ENCODE peak calls at places on chromosomes 7 and 10, in six cellular contexts. D is right lobe of liver; S is left ventricle myocardium inferior; M is SK-N-SH; G is HL-60; O is CD4-positive, alpha-beta memory T cell. R is an unnamed sample.

GRCh38 chr10:69839696-69840345 is 38.1 kb downstream of the COL13A1 start:
- DNase-seq in S (no peak), O (no peak), G (no peak), D (no peak), M (peak; percentile 40), R (no peak)

GRCh38 chr10:112307631-112308502 is 24.7 kb downstream of the TECTB start:
- DNase-seq in O (peak; percentile 14), M (peak; percentile 66), S (no peak), D (peak; percentile 76), G (no peak), R (no peak)

GRCh38 chr10:101011517-101012423 is 12.2 kb downstream of the LZTS2 start:
- DNase-seq in D (no peak), O (no peak), M (peak; percentile 58), G (no peak), S (no peak), R (no peak)

GRCh38 chr7:145665499-145666258 is 450.9 kb upstream of the CNTNAP2 start:
- DNase-seq in D (no peak), O (no peak), M (no peak), G (no peak), S (no peak), R (no peak)

GRCh38 chr7:95822717-95823116 is 50.4 kb downstream of the DYNC1I1 start:
- DNase-seq in D (no peak), S (no peak), O (no peak), G (no peak), M (no peak), R (no peak)

GRCh38 chr10:50928190-50928552 is 42.7 kb upstream of the A1CF start:
- DNase-seq in S (no peak), M (no peak), O (no peak), D (no peak), G (no peak), R (no peak)

GRCh38 chr10:77836299-77836820 is 90.2 kb downstream of the DLG5 start:
- DNase-seq in M (no peak), S (peak; percentile 67), O (peak; percentile 77), D (no peak), G (peak; percentile 69), R (no peak)

GRCh38 chr10:55400075-55400474 is 599.0 kb upstream of the PCDH15 start:
- DNase-seq in D (no peak), S (no peak), G (no peak), M (no peak), O (no peak), R (no peak)

GRCh38 chr10:129966831-129967578 is 2.9 kb upstream of the EBF3 start:
- DNase-seq in S (no peak), G (no peak), M (no peak), D (no peak), O (no peak), R (peak; percentile 77)

GRCh38 chr7:14807498-14807897 is 95.1 kb downstream of the DGKB start:
- DNase-seq in D (no peak), O (no peak), S (no peak), G (no peak), M (no peak), R (no peak)

GRCh38 chr10:80437227-80437626 is 16.9 kb upstream of the TSPAN14 start:
- DNase-seq in M (no peak), S (no peak), G (no peak), D (no peak), O (no peak), R (no peak)

GRCh38 chr7:130489140-130489967 is 2.5 kb upstream of the MEST start:
- DNase-seq in D (no peak), S (no peak), O (no peak), G (no peak), M (peak; percentile 27), R (no peak)

GRCh38 chr7:2738110-2738509 is 50.1 kb downstream of the AMZ1 start:
- DNase-seq in G (no peak), O (no peak), M (no peak), D (no peak), S (no peak), R (no peak)

GRCh38 chr7:6545398-6546126 is 5.7 kb downstream of the GRID2IP start:
- DNase-seq in D (no peak), G (no peak), M (no peak), O (no peak), S (no peak), R (no peak)

GRCh38 chr7:36303202-36304098 is 86.2 kb upstream of the ANLN start:
- DNase-seq in G (no peak), D (peak; percentile 96), M (peak; percentile 97), O (no peak), S (peak; percentile 86), R (no peak)

GRCh38 chr10:35377050-35377723 is 40.9 kb downstream of the CCNY start:
- DNase-seq in D (no peak), G (no peak), M (no peak), S (no peak), O (no peak), R (no peak)

GRCh38 chr10:92573798-92574544 is at the start of gene IDE:
- DNase-seq in S (peak; percentile 90), G (peak; percentile 89), O (peak; percentile 83), D (peak; percentile 93), M (peak; percentile 95), R (peak; percentile 98)

GRCh38 chr7:99139031-99139430 is 4.9 kb downstream of the SMURF1 start:
- DNase-seq in O (no peak), S (no peak), M (no peak), G (no peak), D (no peak), R (no peak)

GRCh38 chr7:137986252-137987010 is 15.5 kb downstream of the CREB3L2 start:
- DNase-seq in O (no peak), M (no peak), S (no peak), G (no peak), D (no peak), R (no peak)

GRCh38 chr7:21939136-21939857 is 6.4 kb downstream of the CDCA7L start:
- DNase-seq in M (no peak), O (no peak), D (no peak), G (no peak), S (no peak), R (peak; percentile 36)

GRCh38 chr7:69781412-69781846 is 183.2 kb downstream of the AUTS2 start:
- DNase-seq in D (no peak), G (no peak), O (no peak), S (peak; percentile 25), M (no peak), R (no peak)

DNA sequence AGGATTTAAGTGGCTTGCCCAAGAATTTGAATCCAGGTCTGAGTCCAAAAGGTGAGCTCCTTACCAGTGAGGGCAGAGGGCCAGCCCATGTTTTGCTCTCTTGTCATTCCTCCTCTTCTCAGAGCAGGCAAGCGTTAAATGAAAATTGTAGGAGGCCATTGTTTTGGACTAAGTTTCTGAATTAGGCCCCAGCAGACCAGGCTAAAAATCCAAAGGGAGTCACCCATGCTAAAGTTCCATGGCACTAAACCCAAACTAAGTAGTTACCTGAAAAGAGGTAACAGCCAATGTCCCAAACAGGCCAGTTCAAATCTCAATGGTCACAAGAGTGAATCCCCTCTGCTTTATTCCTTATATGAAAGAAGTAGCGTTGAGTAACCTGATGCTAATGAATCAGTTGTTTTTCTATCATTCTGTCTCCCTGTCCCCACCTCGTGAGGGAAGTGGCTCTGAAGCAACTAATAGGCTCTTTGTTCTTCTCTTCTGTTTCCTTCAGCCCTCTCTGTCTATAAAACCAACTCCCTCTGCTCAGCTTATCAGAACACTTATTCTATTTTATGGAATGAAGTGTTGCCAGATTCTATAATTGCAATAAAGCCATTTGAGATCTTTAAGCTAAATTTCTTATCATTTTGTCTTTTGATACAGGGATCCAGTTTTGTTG is 17.5 kb upstream of the CDH23 start:
- DNase-seq in S (no peak), M (no peak), D (no peak), G (no peak), O (no peak), R (no peak)
- H3K27ac ChIP-seq in S (no peak overlapping the region), M (no peak overlapping the region), D (no peak overlapping the region), G (peak overlapping the region; percentile 63), O (no peak overlapping the region), R (peak overlapping the region; percentile 58)

GRCh38 chr7:87060288-87060537 is 759 bp upstream of the ELAPOR2 start:
- DNase-seq in O (no peak), S (no peak), M (no peak), G (no peak), D (no peak), R (no peak)
- H3K27ac ChIP-seq in O (peak overlapping the region; percentile 53), S (peak overlapping the region; percentile 59), M (no peak overlapping the region), G (no peak overlapping the region), D (no peak overlapping the region), R (no peak overlapping the region)

GRCh38 chr10:89705466-89705865 is 4.1 kb downstream of the KIF20B start:
- DNase-seq in M (no peak), S (no peak), G (no peak), O (no peak), D (no peak), R (no peak)
- H3K27ac ChIP-seq in M (peak overlapping the region; percentile 44), S (no peak overlapping the region), G (no peak overlapping the region), O (no peak overlapping the region), D (no peak overlapping the region), R (no peak overlapping the region)

GRCh38 chr7:28989596-28989980 is 31.5 kb upstream of the TRIL start:
- DNase-seq in M (no peak), D (no peak), S (no peak), G (no peak), O (no peak), R (no peak)

GRCh38 chr7:28986028-28986427 is 27.9 kb upstream of the TRIL start:
- DNase-seq in O (no peak), G (no peak), S (no peak), M (no peak), D (no peak), R (peak; percentile 70)

GRCh38 chr7:28986723-28987122 is 28.6 kb upstream of the TRIL start:
- DNase-seq in M (no peak), D (no peak), S (no peak), O (no peak), G (peak; percentile 31), R (no peak)

GRCh38 chr7:28988818-28989595 is 30.9 kb upstream of the TRIL start:
- DNase-seq in G (no peak), D (no peak), M (no peak), O (no peak), S (no peak), R (no peak)

GRCh38 chr7:28988091-28988490 is 30.0 kb upstream of the TRIL start:
- DNase-seq in O (no peak), G (no peak), D (no peak), S (no peak), M (no peak), R (no peak)
- H3K27ac ChIP-seq in O (no peak overlapping the region), G (no peak overlapping the region), D (no peak overlapping the region), S (peak overlapping the region; percentile 76), M (peak overlapping the region; percentile 45), R (no peak overlapping the region)

DNA sequence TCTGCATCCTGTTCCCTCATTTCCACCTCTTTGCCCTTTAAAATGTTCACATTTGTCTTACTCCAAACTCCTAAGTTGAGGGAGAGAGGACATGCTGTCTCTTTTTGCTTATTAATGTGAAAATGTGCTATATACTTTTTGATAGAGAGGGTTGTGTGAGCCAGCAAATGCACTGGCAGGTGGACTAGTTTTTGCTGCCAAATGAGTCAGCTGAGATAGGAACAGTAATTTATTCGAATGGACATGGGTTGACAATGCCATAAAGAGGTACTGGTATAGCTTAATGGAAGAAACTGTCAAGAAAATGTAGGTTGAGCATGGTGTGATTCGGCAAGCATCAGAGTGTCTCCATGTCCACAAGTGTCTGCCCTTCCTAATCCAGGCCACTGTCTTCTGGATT is 9.2 kb upstream of the TRUB1 start:
- DNase-seq in M (no peak), G (no peak), D (no peak), O (no peak), S (no peak), R (no peak)
- H3K27ac ChIP-seq in M (no peak overlapping the region), G (no peak overlapping the region), D (no peak overlapping the region), O (no peak overlapping the region), S (no peak overlapping the region), R (no peak overlapping the region)